ENCODE peak calls at places on chromosomes 4 and X, in five cellular contexts. A is NCI-H345, I is NAMALWA, F is fibroblast of the aortic adventitia, R is anterior cingulate cortex. V is an unnamed sample.

GRCh38 chrX:2627272-2627867 is 63.7 kb upstream of the CD99 start:
- DNase-seq in A (no peak), I (peak), F (peak), R (no peak), V (no peak)

GRCh38 chr4:101621120-101621519 is 169.4 kb upstream of the BANK1 start:
- DNase-seq in A (no peak), I (no peak), F (peak), R (no peak), V (peak)

GRCh38 chr4:52925531-52925968 is 63.4 kb downstream of the RASL11B start:
- DNase-seq in A (peak), I (no peak), F (no peak), R (no peak), V (no peak)

GRCh38 chr4:155961575-155961974 is 7.9 kb upstream of the CTSO start:
- DNase-seq in A (no peak), I (no peak), F (no peak), R (no peak), V (no peak)

GRCh38 chr4:41991916-41992767 is 1.8 kb downstream of the SLC30A9 start:
- DNase-seq in A (no peak), I (no peak), F (peak), R (no peak), V (no peak)

GRCh38 chr4:106868381-106869035 is 167.6 kb downstream of the DKK2 start:
- DNase-seq in A (no peak), I (no peak), F (peak), R (no peak), V (no peak)

GRCh38 chr4:60241886-60242285 is 958.2 kb upstream of the ADGRL3 start:
- DNase-seq in A (peak), I (no peak), F (no peak), R (no peak), V (no peak)

GRCh38 chr4:109721033-109721432 is 8.8 kb downstream of the PLA2G12A start:
- DNase-seq in A (no peak), I (no peak), F (no peak), R (no peak), V (peak)

GRCh38 chr4:77473509-77473908 is 132.1 kb upstream of the CXCL13 start:
- DNase-seq in A (no peak), I (peak), F (peak), R (no peak), V (no peak)

GRCh38 chr4:182576609-182577289 is 333.5 kb downstream of the TENM3 start:
- DNase-seq in A (no peak), I (no peak), F (no peak), R (no peak), V (no peak)

GRCh38 chr4:2105559-2105958 is 46.4 kb downstream of the NAT8L start:
- DNase-seq in A (no peak), I (no peak), F (peak), R (no peak), V (no peak)

GRCh38 chrX:102063445-102064074 is 61.9 kb upstream of the TCEAL2 start:
- DNase-seq in A (no peak), I (peak), F (no peak), R (no peak), V (no peak)

GRCh38 chr4:34250562-34250961 is 1993.8 kb downstream of the ARAP2 start:
- DNase-seq in A (no peak), I (no peak), F (peak), R (no peak), V (no peak)

GRCh38 chr4:54139332-54139731 is 39.4 kb downstream of the GSX2 start:
- DNase-seq in A (no peak), I (no peak), F (no peak), R (no peak), V (no peak)

GRCh38 chr4:8474856-8475255 is 34.3 kb downstream of the TRMT44 start:
- DNase-seq in A (no peak), I (no peak), F (no peak), R (no peak), V (peak)

GRCh38 chr4:76420901-76421581 is at the start of gene CCDC158:
- DNase-seq in A (peak), I (no peak), F (no peak), R (no peak), V (peak)

GRCh38 chr4:76733380-76733779 is 164.6 kb downstream of the SOWAHB start:
- DNase-seq in A (peak), I (peak), F (no peak), R (no peak), V (no peak)

GRCh38 chrX:154036513-154036912 is 16.8 kb upstream of the IRAK1 start:
- DNase-seq in A (no peak), I (no peak), F (no peak), R (no peak), V (no peak)

GRCh38 chr4:110751991-110752390 is 129.1 kb upstream of the PITX2 start:
- DNase-seq in A (no peak), I (no peak), F (no peak), R (no peak), V (no peak)

GRCh38 chrX:76931518-76931917 is 504.0 kb downstream of the MAGEE1 start:
- DNase-seq in A (no peak), I (no peak), F (no peak), R (no peak), V (no peak)

GRCh38 chr4:138736362-138736761 is 279.2 kb upstream of the NOCT start:
- DNase-seq in A (no peak), I (no peak), F (peak), R (no peak), V (peak)

GRCh38 chr4:6840062-6840976 is 57.8 kb downstream of the KIAA0232 start:
- DNase-seq in A (no peak), I (no peak), F (peak), R (no peak), V (peak)

GRCh38 chr4:69601065-69601464 is 38.4 kb downstream of the UGT2A2 start:
- DNase-seq in A (no peak), I (no peak), F (no peak), R (no peak), V (no peak)

GRCh38 chr4:55381502-55381901 is 14.3 kb upstream of the TMEM165 start:
- DNase-seq in A (no peak), I (no peak), F (no peak), R (no peak), V (no peak)

GRCh38 chr4:23163649-23164436 is 471.1 kb downstream of the GBA3 start:
- DNase-seq in A (no peak), I (no peak), F (no peak), R (no peak), V (no peak)

GRCh38 chrX:96752776-96753175 is 68.1 kb downstream of the DIAPH2 start:
- DNase-seq in A (no peak), I (no peak), F (no peak), R (no peak), V (peak)

GRCh38 chrX:316351-317325 is 2.0 kb downstream of the GTPBP6 start:
- DNase-seq in A (no peak), I (no peak), F (no peak), R (no peak), V (no peak)

GRCh38 chr4:105551968-105552746 is at the start of gene ARHGEF38:
- DNase-seq in A (peak), I (no peak), F (no peak), R (no peak), V (peak)

GRCh38 chr4:19349416-19349815 is 902.3 kb upstream of the SLIT2 start:
- DNase-seq in A (no peak), I (no peak), F (no peak), R (no peak), V (no peak)

GRCh38 chrX:76014321-76014720 is 158.5 kb upstream of the PBDC1 start:
- DNase-seq in A (no peak), I (no peak), F (no peak), R (no peak), V (no peak)

GRCh38 chr4:94533405-94534223 is 81.9 kb downstream of the PDLIM5 start:
- DNase-seq in A (no peak), I (no peak), F (no peak), R (no peak), V (no peak)

GRCh38 chrX:72609313-72609712 is 36.7 kb upstream of the HDAC8 start:
- DNase-seq in A (no peak), I (peak), F (peak), R (no peak), V (no peak)

GRCh38 chr4:91997045-91997444 is 306.7 kb upstream of the GRID2 start:
- DNase-seq in A (no peak), I (no peak), F (no peak), R (no peak), V (no peak)

GRCh38 chr4:184274288-184274951 is 56.7 kb upstream of the ENPP6 start:
- DNase-seq in A (no peak), I (no peak), F (no peak), R (no peak), V (no peak)

GRCh38 chr4:142984871-142985585 is 138.9 kb upstream of the INPP4B start:
- DNase-seq in A (no peak), I (peak), F (peak), R (no peak), V (no peak)

V was measured in osteoblast.